ENCODE peak calls at places on chromosomes 3 and 15, in nine cellular contexts. Z is H1; M is SJSA1; V is choroid plexus epithelial cell; T is CD8-positive, alpha-beta memory T cell; N is brain microvascular endothelial cell; L is pancreas; G is lower lobe of right lung; P is upper lobe of left lung. W is an unnamed sample.

GRCh38 chr3:184874709-184875644 is 63.0 kb downstream of the VPS8 start:
- DNase-seq in M (no peak), Z (no peak), V (peak), L (no peak), G (no peak), P (no peak), T (no peak), N (peak), W (peak)

GRCh38 chr3:33144433-33144832 is 30.6 kb downstream of the CRTAP start:
- DNase-seq in M (no peak), L (no peak), Z (peak), V (no peak), P (no peak), N (no peak), G (no peak), T (no peak), W (no peak)

GRCh38 chr3:177452487-177452886 is 255.2 kb upstream of the TBL1XR1 start:
- DNase-seq in N (peak), L (no peak), Z (no peak), P (no peak), G (no peak), M (no peak), V (peak), T (no peak), W (peak)

GRCh38 chr3:179452166-179452544 is 885 bp upstream of the GNB4 start:
- DNase-seq in N (peak), L (no peak), M (no peak), T (no peak), P (no peak), G (no peak), Z (no peak), V (peak), W (peak)

GRCh38 chr3:146625117-146625775 is 20.1 kb upstream of the PLSCR5 start:
- DNase-seq in M (no peak), L (no peak), V (peak), G (no peak), Z (no peak), N (no peak), T (no peak), P (no peak), W (no peak)

GRCh38 chr3:15796331-15796730 is 1.4 kb downstream of the ANKRD28 start:
- DNase-seq in V (no peak), Z (no peak), L (no peak), T (no peak), M (no peak), G (no peak), P (no peak), N (no peak), W (no peak)

GRCh38 chr15:98164573-98164972 is 204.1 kb downstream of the ARRDC4 start:
- DNase-seq in M (no peak), N (no peak), L (no peak), P (no peak), T (no peak), G (no peak), Z (no peak), V (no peak), W (no peak)

GRCh38 chr3:38038447-38038911 is 529 bp upstream of the DLEC1 start:
- DNase-seq in L (no peak), G (no peak), Z (no peak), V (no peak), P (no peak), T (peak), N (no peak), M (no peak), W (no peak)

GRCh38 chr15:87961851-87962816 is 294.4 kb downstream of the NTRK3 start:
- DNase-seq in T (no peak), N (no peak), M (no peak), Z (no peak), G (no peak), L (no peak), P (no peak), V (no peak), W (no peak)

GRCh38 chr3:98901032-98901464 is 447 bp downstream of the DCBLD2 start:
- DNase-seq in V (peak), P (peak), M (peak), G (peak), L (peak), N (peak), T (no peak), Z (peak), W (no peak)

GRCh38 chr15:67839358-67839928 is 402 bp downstream of the RNU6-1 start:
- DNase-seq in T (no peak), V (peak), M (no peak), L (no peak), P (no peak), N (no peak), G (no peak), Z (no peak), W (no peak)

GRCh38 chr3:191502583-191502982 is 41.6 kb downstream of the PYDC2 start:
- DNase-seq in Z (no peak), N (no peak), L (no peak), V (peak), M (no peak), P (no peak), T (no peak), G (no peak), W (no peak)

GRCh38 chr3:56630966-56631365 is 52.1 kb downstream of the TASOR start:
- DNase-seq in L (no peak), Z (no peak), N (no peak), M (no peak), V (no peak), G (no peak), P (no peak), T (no peak), W (no peak)

GRCh38 chr3:82942041-82942440 is 1180.6 kb upstream of the GBE1 start:
- DNase-seq in V (no peak), Z (no peak), G (no peak), N (no peak), T (no peak), P (no peak), L (no peak), M (no peak), W (no peak)

GRCh38 chr15:31280037-31280830 is 46.4 kb upstream of the KLF13 start:
- DNase-seq in G (no peak), T (no peak), Z (peak), L (peak), P (no peak), N (no peak), V (no peak), M (peak), W (no peak)

GRCh38 chr3:101388706-101389105 is 68.3 kb upstream of the IMPG2 start:
- DNase-seq in L (no peak), V (no peak), M (no peak), N (no peak), Z (no peak), T (no peak), G (no peak), P (no peak), W (no peak)

GRCh38 chr3:23442598-23443383 is 239.7 kb downstream of the UBE2E2 start:
- DNase-seq in N (peak), G (no peak), Z (no peak), T (no peak), P (no peak), V (peak), M (no peak), L (no peak), W (peak)

GRCh38 chr15:95196176-95196915 is 965.0 kb downstream of the MCTP2 start:
- DNase-seq in V (no peak), G (no peak), P (no peak), Z (no peak), N (no peak), M (no peak), L (no peak), T (no peak), W (no peak)

GRCh38 chr15:76994496-76994895 is 430 bp upstream of the PSTPIP1 start:
- DNase-seq in M (no peak), P (no peak), V (no peak), N (no peak), Z (no peak), G (no peak), L (no peak), T (no peak), W (no peak)

GRCh38 chr3:13610006-13610570 is 61.2 kb downstream of the FBLN2 start:
- DNase-seq in G (no peak), T (no peak), V (no peak), Z (no peak), M (no peak), N (no peak), P (no peak), L (no peak), W (no peak)

GRCh38 chr15:56910801-56911200 is 7.6 kb upstream of the TCF12 start:
- DNase-seq in L (no peak), N (no peak), P (no peak), Z (no peak), V (no peak), T (no peak), M (no peak), G (no peak), W (no peak)

GRCh38 chr15:58453931-58454793 is 22.4 kb downstream of the LIPC start:
- DNase-seq in G (no peak), L (no peak), Z (no peak), M (no peak), T (no peak), V (no peak), N (no peak), P (no peak), W (peak)

GRCh38 chr15:60073441-60073840 is 69.3 kb downstream of the FOXB1 start:
- DNase-seq in P (no peak), V (no peak), Z (no peak), M (no peak), L (no peak), N (no peak), T (no peak), G (no peak), W (no peak)
- H3K4me3 ChIP-seq in P (no peak), V (no peak), Z (no peak), M (no peak), L (no peak), N (no peak), T (no peak), G (no peak), W (no peak)

GRCh38 chr3:170361711-170362110 is 4.2 kb downstream of the SKIL start:
- DNase-seq in M (no peak), G (no peak), T (no peak), N (no peak), Z (no peak), L (no peak), P (no peak), V (no peak), W (no peak)
- H3K4me3 ChIP-seq in M (no peak), G (no peak), T (no peak), N (peak), Z (peak), L (no peak), P (no peak), V (peak), W (peak)

GRCh38 chr15:65066635-65067333 is 1.0 kb downstream of the RASL12 start:
- DNase-seq in N (no peak), T (no peak), L (no peak), Z (no peak), M (peak), P (no peak), V (no peak), G (peak), W (no peak)
- H3K4me3 ChIP-seq in N (no peak), T (no peak), L (no peak), Z (peak), M (peak), P (peak), V (no peak), G (peak), W (no peak)

DNA sequence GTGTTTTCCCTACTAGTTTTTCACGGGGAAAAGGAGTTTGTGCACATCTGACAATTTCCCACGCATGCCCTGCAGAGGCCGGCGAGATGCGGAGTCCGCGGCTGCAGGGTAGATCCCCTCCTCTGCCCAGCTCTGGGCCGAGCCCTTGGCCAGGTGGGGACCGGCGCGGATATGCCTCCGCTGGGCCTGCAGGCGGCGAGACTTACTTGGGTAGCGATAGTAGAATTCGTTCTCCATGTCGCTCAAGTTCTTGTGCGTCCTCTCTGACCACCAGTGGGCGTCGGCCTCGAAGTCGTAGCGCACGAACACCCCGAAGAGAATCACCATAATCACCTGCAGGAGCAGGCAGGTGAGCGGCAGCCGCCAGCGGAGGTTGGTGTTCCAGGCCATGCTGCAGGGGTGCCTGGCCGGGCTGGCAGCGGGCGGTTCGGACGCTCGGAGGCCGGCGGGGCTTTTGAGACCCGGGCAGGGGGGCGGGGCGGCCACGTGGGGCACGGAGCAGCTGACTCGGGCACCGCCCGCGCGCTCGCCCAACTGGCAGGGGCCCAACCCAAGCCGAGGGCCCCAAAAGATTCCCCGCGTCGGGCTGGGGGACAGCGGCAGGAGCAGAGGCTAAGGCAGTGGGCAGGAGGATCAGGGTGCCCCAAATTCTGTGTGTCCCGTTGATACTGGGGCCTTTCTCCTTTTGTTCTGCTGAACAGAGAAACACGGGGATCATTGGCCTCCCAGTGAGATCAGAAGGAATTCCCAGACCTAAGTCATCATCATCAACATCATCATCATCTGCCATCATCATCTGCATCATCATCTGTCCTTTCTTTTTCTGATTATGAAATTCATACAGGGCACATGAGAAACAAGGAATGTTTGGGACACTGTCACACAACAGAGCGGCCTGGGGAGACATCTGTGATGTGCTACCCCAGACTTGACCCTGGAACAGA is at the start of gene RHCG:
- DNase-seq in T (no peak), N (peak), V (peak), M (no peak), G (no peak), Z (peak), P (peak), L (peak), W (no peak)
- H3K4me3 ChIP-seq in T (no peak), N (peak), V (peak), M (no peak), G (peak), Z (peak), P (no peak), L (peak), W (peak)

GRCh38 chr3:194139085-194139976 is 3.4 kb downstream of the HES1 start:
- DNase-seq in M (peak), P (peak), T (no peak), Z (peak), N (peak), G (no peak), V (peak), L (no peak), W (peak)
- H3K4me3 ChIP-seq in M (peak), P (no peak), T (no peak), Z (peak), N (peak), G (peak), V (peak), L (peak), W (peak)

DNA sequence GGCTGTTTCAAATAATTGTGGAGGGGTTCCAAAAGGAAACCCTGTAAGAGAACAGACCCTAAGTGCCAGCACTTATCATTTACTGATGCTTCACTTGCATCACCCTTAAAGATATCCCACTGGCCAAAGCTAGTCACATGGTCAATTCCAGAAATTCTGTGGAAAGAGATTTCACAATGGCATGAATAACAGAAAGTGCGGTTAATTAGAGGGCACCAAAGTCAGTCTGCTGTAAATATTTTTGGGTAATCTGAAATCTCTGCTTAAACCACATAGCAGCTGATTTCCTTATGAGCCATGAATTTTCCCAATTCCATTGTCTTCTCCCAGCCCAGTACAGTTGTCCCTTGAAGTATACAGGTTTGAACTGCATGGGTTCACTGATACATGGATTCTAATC is 346.1 kb downstream of the SI start:
- DNase-seq in M (no peak), G (no peak), Z (no peak), V (no peak), N (no peak), P (no peak), T (no peak), L (no peak), W (no peak)
- H3K4me3 ChIP-seq in M (no peak), G (no peak), Z (no peak), V (no peak), N (no peak), P (no peak), T (no peak), L (no peak), W (no peak)

DNA sequence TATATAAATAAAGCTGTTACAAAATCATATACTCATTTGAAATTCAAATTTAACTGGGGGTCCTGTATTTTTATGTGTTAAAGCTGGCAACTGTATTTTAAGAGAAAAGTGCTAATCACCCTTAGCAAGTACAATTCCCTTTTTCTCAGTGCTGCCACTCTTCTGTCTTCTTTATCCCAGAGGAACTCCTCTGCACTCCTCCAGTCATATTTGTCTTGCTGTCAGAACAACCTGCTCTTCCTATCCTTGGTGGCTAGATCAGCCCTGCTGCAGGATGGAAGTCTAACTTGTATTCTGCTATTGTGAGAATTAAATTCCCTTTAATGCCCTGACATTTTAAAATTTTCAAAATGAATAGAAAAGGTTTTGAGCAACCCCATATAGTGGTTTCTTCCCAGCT is 123.9 kb upstream of the TNIK start:
- DNase-seq in V (no peak), P (no peak), G (no peak), L (no peak), Z (no peak), T (no peak), N (no peak), M (no peak), W (no peak)
- H3K4me3 ChIP-seq in V (no peak), P (no peak), G (no peak), L (no peak), Z (no peak), T (no peak), N (no peak), M (no peak), W (no peak)